ENCODE peak calls at places on chromosomes 11 and 22, in nine cellular contexts. I, A, C, F, P, W, L, R and Q are unnamed samples.

GRCh38 chr22:41963453-41964105 is 5.7 kb upstream of the SEPTIN3 start:
- DNase-seq in R (no peak), I (no peak), L (no peak), F (no peak), A (no peak), C (no peak), P (peak), W (no peak), Q (no peak)

GRCh38 chr22:46033256-46034200 is 56.6 kb upstream of the WNT7B start:
- DNase-seq in P (no peak), W (no peak), F (no peak), A (no peak), C (no peak), I (no peak), R (peak), L (no peak), Q (no peak)

GRCh38 chr11:84420261-84420660 is 1134.1 kb upstream of the CCDC90B start:
- DNase-seq in C (no peak), L (no peak), P (no peak), W (peak), A (no peak), I (no peak), R (no peak), F (no peak), Q (no peak)

GRCh38 chr22:41919357-41920224 is 4.7 kb upstream of the SHISA8 start:
- DNase-seq in R (no peak), I (no peak), C (peak), F (peak), W (peak), L (peak), P (peak), A (no peak), Q (no peak)

GRCh38 chr11:27873664-27874063 is 173.4 kb upstream of the BDNF start:
- DNase-seq in F (no peak), W (no peak), R (no peak), C (no peak), A (no peak), L (no peak), I (no peak), P (no peak), Q (no peak)

GRCh38 chr22:39520874-39521857 is 804 bp downstream of the ATF4 start:
- DNase-seq in A (no peak), F (peak), W (peak), I (peak), P (peak), R (peak), C (peak), L (peak), Q (no peak)

GRCh38 chr11:75954039-75954438 is 139.0 kb downstream of the UVRAG start:
- DNase-seq in R (no peak), I (no peak), C (no peak), W (no peak), L (no peak), P (no peak), A (no peak), F (no peak), Q (no peak)

GRCh38 chr22:27726726-27727449 is 74.7 kb downstream of the MN1 start:
- DNase-seq in L (no peak), F (no peak), W (no peak), P (peak), I (peak), C (no peak), A (peak), R (no peak), Q (peak)

GRCh38 chr11:15451713-15452112 is 337.0 kb downstream of the INSC start:
- DNase-seq in C (no peak), P (no peak), R (no peak), W (no peak), F (no peak), I (no peak), A (no peak), L (no peak), Q (no peak)

GRCh38 chr11:10770626-10771254 is 19.7 kb downstream of the CTR9 start:
- DNase-seq in P (peak), C (peak), F (peak), L (peak), W (peak), I (peak), R (no peak), A (peak), Q (no peak)

GRCh38 chr11:114440971-114441810 is 1.9 kb downstream of the REXO2 start:
- DNase-seq in L (no peak), I (no peak), W (peak), C (no peak), A (no peak), F (no peak), P (no peak), R (no peak), Q (no peak)

GRCh38 chr22:43263645-43264514 is 76.9 kb upstream of the TTLL12 start:
- DNase-seq in F (peak), C (peak), I (peak), L (no peak), W (peak), R (no peak), A (peak), P (peak), Q (no peak)

GRCh38 chr11:78656327-78656726 is 81.7 kb upstream of the NARS2 start:
- DNase-seq in L (no peak), W (no peak), P (no peak), C (no peak), R (no peak), A (no peak), I (no peak), F (no peak), Q (no peak)